ENCODE peak calls at places on chromosomes 4 and X, in eight cellular contexts. V is Jurkat, Clone E6-1; X is coronary artery; Y is NCI-H460; W is left lung; N is skeletal muscle cell; M is stimulated activated naive CD4-positive, alpha-beta T cell; S is T-helper 2 cell. Z is an unnamed sample.

GRCh38 chrX:41332988-41333743 is 796 bp upstream of the DDX3X start:
- DNase-seq in V (peak), X (peak), Y (peak), W (peak), N (peak), M (peak), S (peak), Z (peak)

GRCh38 chrX:48737213-48737938 is 24.2 kb upstream of the GLOD5 start:
- DNase-seq in V (peak), X (peak), Y (peak), W (peak), N (peak), M (peak), S (peak), Z (peak)

GRCh38 chr4:187208641-187209040 is 485.0 kb upstream of the FAT1 start:
- DNase-seq in V (no peak), X (no peak), Y (no peak), W (no peak), N (no peak), M (no peak), S (no peak), Z (no peak)

GRCh38 chrX:153319295-153319694 is 2.3 kb downstream of the PNMA6F start:
- DNase-seq in V (no peak), X (peak), Y (no peak), W (no peak), N (no peak), M (no peak), S (no peak), Z (no peak)

GRCh38 chrX:72105436-72105835 is 26.3 kb downstream of the RTL5 start:
- DNase-seq in V (peak), X (no peak), Y (no peak), W (no peak), N (no peak), M (peak), S (peak), Z (peak)

GRCh38 chrX:3811331-3812311 is 98.2 kb upstream of the PRKX start:
- DNase-seq in V (peak), X (no peak), Y (peak), W (no peak), N (no peak), M (peak), S (peak), Z (no peak)

GRCh38 chrX:39852496-39852895 is 245.3 kb downstream of the BCOR start:
- DNase-seq in V (no peak), X (no peak), Y (no peak), W (no peak), N (no peak), M (no peak), S (no peak), Z (no peak)

GRCh38 chr4:337932-338758 is 531 bp downstream of the ZNF141 start:
- DNase-seq in V (no peak), X (no peak), Y (no peak), W (peak), N (no peak), M (peak), S (peak), Z (no peak)

GRCh38 chrX:114841051-114841450 is 176.4 kb downstream of the IL13RA2 start:
- DNase-seq in V (no peak), X (no peak), Y (no peak), W (no peak), N (no peak), M (no peak), S (no peak), Z (no peak)

GRCh38 chr4:11497972-11498371 is 69.3 kb upstream of the HS3ST1 start:
- DNase-seq in V (no peak), X (no peak), Y (no peak), W (no peak), N (no peak), M (no peak), S (no peak), Z (no peak)

GRCh38 chr4:60313616-60314015 is 886.5 kb upstream of the ADGRL3 start:
- DNase-seq in V (no peak), X (no peak), Y (no peak), W (no peak), N (peak), M (no peak), S (no peak), Z (no peak)

GRCh38 chr4:96260071-96260682 is 420.3 kb downstream of the PDHA2 start:
- DNase-seq in V (no peak), X (no peak), Y (no peak), W (no peak), N (no peak), M (no peak), S (no peak), Z (no peak)